ENCODE peak calls at places on chromosome 11, in four cellular contexts. One of them, this sample, is unnamed.

GRCh38 chr11:69397732-69398131 is 83.7 kb upstream of the LINC01488 start:
- DNase-seq in cardiac muscle cell: no peak
- DNase-seq in HCT116: no peak
- DNase-seq in heart right ventricle: no peak
- DNase-seq in this sample: no peak

GRCh38 chr11:91790346-91790745 is 434.3 kb upstream of the FAT3 start:
- DNase-seq in heart right ventricle: no peak
- DNase-seq in HCT116: no peak
- DNase-seq in cardiac muscle cell: no peak
- DNase-seq in this sample: no peak

GRCh38 chr11:1193326-1194230 is 29.3 kb upstream of the MUC5B start:
- DNase-seq in HCT116: no peak
- DNase-seq in cardiac muscle cell: no peak
- DNase-seq in heart right ventricle: no peak
- DNase-seq in this sample: no peak

GRCh38 chr11:12408156-12408770 is 30.9 kb downstream of the PARVA start:
- DNase-seq in HCT116: no peak
- DNase-seq in cardiac muscle cell: no peak
- DNase-seq in heart right ventricle: no peak
- DNase-seq in this sample: no peak

GRCh38 chr11:133699071-133699470 is 146.2 kb downstream of the SPATA19 start:
- DNase-seq in cardiac muscle cell: no peak
- DNase-seq in heart right ventricle: no peak
- DNase-seq in HCT116: no peak
- DNase-seq in this sample: no peak

GRCh38 chr11:117706322-117706814 is 90.6 kb downstream of the DSCAML1 start:
- DNase-seq in cardiac muscle cell: no peak
- DNase-seq in heart right ventricle: no peak
- DNase-seq in HCT116: no peak
- DNase-seq in this sample: no peak

GRCh38 chr11:119460582-119460981 is 37.6 kb upstream of the THY1 start:
- DNase-seq in HCT116: no peak
- DNase-seq in cardiac muscle cell: peak
- DNase-seq in heart right ventricle: no peak
- DNase-seq in this sample: no peak

GRCh38 chr11:129946256-129946655 is 50.9 kb upstream of the NFRKB start:
- DNase-seq in cardiac muscle cell: no peak
- DNase-seq in HCT116: no peak
- DNase-seq in heart right ventricle: no peak
- DNase-seq in this sample: no peak

GRCh38 chr11:119888119-119888518 is 159.1 kb upstream of the NECTIN1 start:
- DNase-seq in heart right ventricle: no peak
- DNase-seq in HCT116: no peak
- DNase-seq in cardiac muscle cell: no peak
- DNase-seq in this sample: no peak

GRCh38 chr11:120327311-120327710 is 2.2 kb downstream of the TLCD5 start:
- DNase-seq in cardiac muscle cell: no peak
- DNase-seq in heart right ventricle: no peak
- DNase-seq in HCT116: no peak
- DNase-seq in this sample: no peak

GRCh38 chr11:119594639-119595249 is 134.3 kb downstream of the NECTIN1 start:
- DNase-seq in HCT116: no peak
- DNase-seq in heart right ventricle: no peak
- DNase-seq in cardiac muscle cell: peak
- DNase-seq in this sample: no peak

GRCh38 chr11:86931965-86932332 is 23.2 kb downstream of the FZD4 start:
- DNase-seq in heart right ventricle: peak
- DNase-seq in cardiac muscle cell: peak
- DNase-seq in HCT116: no peak
- DNase-seq in this sample: no peak

GRCh38 chr11:11856638-11857037 is 14.9 kb downstream of the USP47 start:
- DNase-seq in HCT116: no peak
- DNase-seq in heart right ventricle: no peak
- DNase-seq in cardiac muscle cell: peak
- DNase-seq in this sample: no peak

GRCh38 chr11:78638704-78639380 is 64.2 kb upstream of the NARS2 start:
- DNase-seq in HCT116: no peak
- DNase-seq in cardiac muscle cell: no peak
- DNase-seq in heart right ventricle: no peak
- DNase-seq in this sample: no peak

GRCh38 chr11:78630561-78631303 is 56.1 kb upstream of the NARS2 start:
- DNase-seq in HCT116: no peak
- DNase-seq in cardiac muscle cell: no peak
- DNase-seq in heart right ventricle: no peak
- DNase-seq in this sample: no peak

GRCh38 chr11:78641541-78641940 is 66.9 kb upstream of the NARS2 start:
- DNase-seq in cardiac muscle cell: no peak
- DNase-seq in HCT116: no peak
- DNase-seq in heart right ventricle: no peak
- DNase-seq in this sample: no peak

GRCh38 chr11:78633516-78634310 is 59.0 kb upstream of the NARS2 start:
- DNase-seq in heart right ventricle: no peak
- DNase-seq in cardiac muscle cell: no peak
- DNase-seq in HCT116: no peak
- DNase-seq in this sample: no peak

DNA sequence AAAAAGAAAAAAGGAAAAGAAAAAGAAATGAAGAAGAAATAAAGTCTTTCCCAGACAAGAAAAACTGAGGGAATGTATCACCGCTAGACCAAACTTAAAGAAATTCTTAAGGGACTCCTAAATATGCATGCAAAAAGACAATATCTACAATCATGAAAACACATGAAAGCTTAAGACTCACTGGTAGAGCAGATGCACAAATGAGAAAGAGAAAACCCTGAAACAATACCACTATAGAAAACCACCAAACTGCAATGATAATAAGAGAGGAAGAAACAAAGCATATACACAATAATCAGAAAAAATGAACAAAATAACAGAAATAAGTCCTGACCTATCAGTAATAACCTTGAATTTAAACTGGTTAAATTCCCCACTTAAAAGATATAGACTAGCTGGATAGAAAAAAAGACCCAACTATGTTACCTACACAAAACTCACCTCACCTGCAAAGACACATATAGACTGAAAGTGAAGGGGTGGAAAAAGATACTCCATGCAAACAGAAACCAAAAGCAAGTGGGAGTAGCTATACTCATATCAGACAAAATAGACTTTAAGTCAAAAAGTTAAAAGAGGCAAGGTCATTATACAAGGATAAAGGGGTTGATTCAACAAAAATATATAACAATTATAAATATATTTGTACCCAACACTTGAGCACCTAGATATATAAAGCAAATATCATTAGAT is 61.3 kb upstream of the NARS2 start:
- DNase-seq in heart right ventricle: no peak
- DNase-seq in HCT116: no peak
- DNase-seq in cardiac muscle cell: no peak
- DNase-seq in this sample: no peak
- H3K27ac ChIP-seq in heart right ventricle: no peak
- H3K27ac ChIP-seq in HCT116: no peak
- H3K27ac ChIP-seq in cardiac muscle cell: no peak
- H3K27ac ChIP-seq in this sample: no peak

DNA sequence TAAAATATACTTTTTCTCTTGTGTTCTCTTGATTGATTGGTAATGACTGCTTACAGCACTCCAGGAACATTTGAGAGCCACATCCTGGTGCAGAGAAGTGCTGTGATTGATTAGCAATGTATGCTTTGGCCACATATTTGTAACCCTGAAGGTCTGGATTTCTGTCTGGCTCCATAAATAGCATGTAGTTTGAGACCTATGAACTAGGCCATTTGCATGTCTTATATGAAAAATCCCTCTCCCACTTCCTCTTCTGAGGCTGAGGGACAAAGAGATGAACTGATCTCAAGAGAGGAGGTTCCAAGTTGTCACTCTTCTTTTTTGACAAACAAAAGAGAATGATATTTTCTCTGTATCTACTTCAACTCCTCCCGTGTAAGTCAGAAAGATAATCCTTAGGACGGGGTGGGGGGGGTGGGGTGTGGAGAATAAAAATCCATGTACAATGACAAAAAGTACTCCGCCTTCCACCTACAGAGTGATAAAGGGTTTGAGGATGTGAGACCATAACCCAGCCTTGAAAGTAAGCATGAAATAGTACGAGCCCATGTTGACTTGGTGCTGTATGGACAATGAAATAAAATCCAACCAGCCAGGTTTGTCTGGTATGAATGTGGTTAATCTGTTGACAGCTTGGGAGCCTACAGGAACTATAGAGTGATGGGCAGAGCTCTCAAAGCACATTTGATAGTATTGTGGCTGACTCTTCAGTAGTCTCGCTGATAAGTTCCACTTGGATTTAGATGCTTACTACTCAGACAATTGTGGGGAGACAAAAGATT is 49.1 kb upstream of the CD44 start:
- DNase-seq in heart right ventricle: no peak
- DNase-seq in cardiac muscle cell: no peak
- DNase-seq in HCT116: no peak
- DNase-seq in this sample: no peak
- H3K4me3 ChIP-seq in heart right ventricle: no peak
- H3K4me3 ChIP-seq in cardiac muscle cell: no peak
- H3K4me3 ChIP-seq in HCT116: no peak
- H3K4me3 ChIP-seq in this sample: no peak

DNA sequence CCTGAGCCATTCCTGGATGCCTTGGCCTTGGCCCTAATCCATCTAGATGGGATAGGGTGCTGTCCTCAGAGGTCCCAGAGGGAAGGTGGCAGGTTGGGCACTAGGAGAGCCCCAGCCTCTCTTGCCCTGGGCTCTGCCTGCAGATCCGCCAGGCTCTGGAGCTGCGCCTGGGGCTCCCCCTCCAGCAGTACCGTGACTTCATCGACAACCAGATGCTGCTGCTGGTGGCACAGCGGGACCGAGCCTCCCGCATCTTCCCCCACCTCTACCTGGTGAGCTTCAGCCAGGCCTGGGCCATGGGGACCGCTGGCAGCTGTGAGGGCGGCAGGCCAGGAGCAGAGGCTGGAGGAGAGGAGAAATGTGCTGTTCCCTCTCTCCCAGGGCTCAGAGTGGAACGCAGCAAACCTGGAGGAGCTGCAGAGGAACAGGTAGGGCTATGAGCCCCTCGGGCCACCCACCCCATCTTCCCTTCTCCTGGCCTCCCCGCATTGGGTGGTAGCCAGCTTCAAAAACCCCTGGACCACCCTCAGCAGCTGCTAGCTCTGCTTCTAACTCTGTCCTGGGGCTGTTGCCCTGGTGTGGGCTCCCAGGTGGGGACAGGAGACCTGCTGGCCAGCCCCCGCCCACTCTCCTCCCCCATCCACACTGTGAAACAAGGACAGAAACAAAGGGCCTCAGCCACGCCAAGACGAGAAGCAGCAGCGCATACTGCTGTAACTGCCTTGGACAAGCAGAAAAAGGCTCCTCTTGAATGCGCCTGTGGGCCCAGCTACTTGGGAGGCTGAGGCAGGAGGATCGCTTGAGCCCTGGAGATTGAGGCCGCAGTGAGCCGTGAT is 4.9 kb downstream of the SSH3 start:
- DNase-seq in heart right ventricle: no peak
- DNase-seq in HCT116: no peak
- DNase-seq in cardiac muscle cell: no peak
- DNase-seq in this sample: no peak
- H3K27ac ChIP-seq in heart right ventricle: no peak
- H3K27ac ChIP-seq in HCT116: no peak
- H3K27ac ChIP-seq in cardiac muscle cell: no peak
- H3K27ac ChIP-seq in this sample: no peak

DNA sequence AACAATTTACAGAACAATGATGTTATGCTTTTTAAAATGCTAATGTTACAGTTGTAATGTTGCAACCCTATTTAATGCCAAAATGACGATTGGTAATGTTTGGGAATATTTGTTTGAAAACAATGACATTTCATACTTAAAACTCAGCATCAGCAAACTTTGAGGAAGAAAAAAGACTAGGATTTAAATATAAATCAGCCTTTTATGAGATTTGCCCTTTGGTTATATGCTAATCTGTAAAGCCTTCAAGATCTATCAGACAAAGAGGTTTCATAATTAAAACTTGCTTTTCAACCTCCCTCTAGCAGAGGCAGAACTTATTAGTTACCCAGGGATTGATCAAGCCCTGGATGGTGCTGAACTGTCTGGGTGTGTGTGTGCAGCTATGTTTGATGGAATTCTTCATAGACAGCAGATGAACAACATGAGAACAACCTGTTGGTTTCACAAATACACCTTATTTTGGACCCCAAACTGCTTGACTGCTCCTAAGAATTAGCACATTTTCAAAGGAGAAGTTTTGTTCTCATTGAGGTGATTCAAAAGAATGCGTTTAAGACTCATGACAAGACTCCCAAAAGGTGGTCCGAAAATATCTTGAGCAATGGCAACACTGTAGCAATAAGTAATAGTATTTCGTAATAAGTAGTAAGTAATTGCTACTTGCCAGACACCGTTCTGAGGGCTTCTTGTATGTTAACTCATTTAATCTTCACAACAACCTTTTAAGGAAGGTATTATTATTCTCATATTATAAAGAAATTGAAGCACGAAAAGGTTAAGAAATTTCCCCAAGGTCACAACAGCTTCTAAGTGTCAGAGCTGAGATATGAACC is 183.8 kb upstream of the SORL1-AS1 start:
- DNase-seq in cardiac muscle cell: no peak
- DNase-seq in heart right ventricle: no peak
- DNase-seq in HCT116: no peak
- DNase-seq in this sample: no peak
- H3K4me3 ChIP-seq in cardiac muscle cell: no peak
- H3K4me3 ChIP-seq in heart right ventricle: no peak
- H3K4me3 ChIP-seq in HCT116: no peak
- H3K4me3 ChIP-seq in this sample: no peak